ENCODE peak calls at places on chromosomes 7 and 10, in four cellular contexts. One of them, this sample, is unnamed.

GRCh38 chr10:127649642-127650041 is 87.3 kb upstream of the FOXI2 start:
- DNase-seq in endodermal cell: peak; percentile 92
- DNase-seq in gastrocnemius medialis: no peak
- DNase-seq in A549: peak; percentile 27
- DNase-seq in this sample: no peak

GRCh38 chr10:17200035-17200884 is 1.2 kb downstream of the TRDMT1 start:
- DNase-seq in endodermal cell: no peak
- DNase-seq in gastrocnemius medialis: no peak
- DNase-seq in A549: no peak
- DNase-seq in this sample: no peak

GRCh38 chr10:82377608-82378007 is 502.6 kb downstream of the NRG3 start:
- DNase-seq in endodermal cell: peak; percentile 71
- DNase-seq in gastrocnemius medialis: no peak
- DNase-seq in A549: peak; percentile 14
- DNase-seq in this sample: no peak

GRCh38 chr10:4770766-4771553 is 55.0 kb upstream of the AKR1E2 start:
- DNase-seq in endodermal cell: no peak
- DNase-seq in gastrocnemius medialis: no peak
- DNase-seq in A549: peak; percentile 85
- DNase-seq in this sample: no peak

GRCh38 chr10:123562811-123563580 is 103.2 kb upstream of the GPR26 start:
- DNase-seq in endodermal cell: peak; percentile 41
- DNase-seq in gastrocnemius medialis: no peak
- DNase-seq in A549: no peak
- DNase-seq in this sample: no peak

GRCh38 chr10:129472696-129473555 is 5.9 kb downstream of the MGMT start:
- DNase-seq in endodermal cell: peak; percentile 20
- DNase-seq in gastrocnemius medialis: no peak
- DNase-seq in A549: no peak
- DNase-seq in this sample: no peak

GRCh38 chr10:110615057-110615630 is 29.0 kb upstream of the RBM20 start:
- DNase-seq in endodermal cell: no peak
- DNase-seq in gastrocnemius medialis: no peak
- DNase-seq in A549: no peak
- DNase-seq in this sample: no peak

GRCh38 chr10:99926925-99927718 is 82.6 kb downstream of the DNMBP start:
- DNase-seq in endodermal cell: no peak
- DNase-seq in gastrocnemius medialis: peak; percentile 34
- DNase-seq in A549: peak; percentile 34
- DNase-seq in this sample: no peak

GRCh38 chr7:14570750-14571607 is 331.6 kb downstream of the DGKB start:
- DNase-seq in endodermal cell: no peak
- DNase-seq in gastrocnemius medialis: no peak
- DNase-seq in A549: no peak
- DNase-seq in this sample: no peak

GRCh38 chr10:61835069-61835908 is 66.2 kb upstream of the ARID5B start:
- DNase-seq in endodermal cell: peak; percentile 63
- DNase-seq in gastrocnemius medialis: no peak
- DNase-seq in A549: peak; percentile 73
- DNase-seq in this sample: no peak

GRCh38 chr7:460374-461117 is 59.1 kb downstream of the PDGFA start:
- DNase-seq in endodermal cell: peak; percentile 80
- DNase-seq in gastrocnemius medialis: no peak
- DNase-seq in A549: no peak
- DNase-seq in this sample: no peak

GRCh38 chr10:68705548-68705947 is 15.5 kb upstream of the CCAR1 start:
- DNase-seq in endodermal cell: no peak
- DNase-seq in gastrocnemius medialis: no peak
- DNase-seq in A549: no peak
- DNase-seq in this sample: no peak

GRCh38 chr7:129781128-129781855 is 169.8 kb downstream of the NRF1 start:
- DNase-seq in endodermal cell: peak; percentile 86
- DNase-seq in gastrocnemius medialis: no peak
- DNase-seq in A549: no peak
- DNase-seq in this sample: no peak

GRCh38 chr10:29646238-29646902 is 11.6 kb upstream of the SVIL start:
- DNase-seq in endodermal cell: no peak
- DNase-seq in gastrocnemius medialis: peak; percentile 88
- DNase-seq in A549: no peak
- DNase-seq in this sample: no peak

GRCh38 chr10:665579-666091 is 23.8 kb downstream of the DIP2C start:
- DNase-seq in endodermal cell: peak; percentile 28
- DNase-seq in gastrocnemius medialis: no peak
- DNase-seq in A549: no peak
- DNase-seq in this sample: no peak

GRCh38 chr10:131403936-131404335 is 92.4 kb upstream of the TCERG1L start:
- DNase-seq in endodermal cell: no peak
- DNase-seq in gastrocnemius medialis: no peak
- DNase-seq in A549: no peak
- DNase-seq in this sample: no peak

GRCh38 chr10:49745756-49746155 is 16.4 kb downstream of the OGDHL start:
- DNase-seq in endodermal cell: no peak
- DNase-seq in gastrocnemius medialis: no peak
- DNase-seq in A549: no peak
- DNase-seq in this sample: no peak

GRCh38 chr10:87640043-87640442 is 19.6 kb upstream of the PAPSS2 start:
- DNase-seq in endodermal cell: no peak
- DNase-seq in gastrocnemius medialis: no peak
- DNase-seq in A549: no peak
- DNase-seq in this sample: no peak

GRCh38 chr10:26799342-26799741 is 61.4 kb downstream of the ABI1 start:
- DNase-seq in endodermal cell: no peak
- DNase-seq in gastrocnemius medialis: no peak
- DNase-seq in A549: no peak
- DNase-seq in this sample: no peak

GRCh38 chr10:102463983-102464382 is 12.6 kb upstream of the C10orf95 start:
- DNase-seq in endodermal cell: no peak
- DNase-seq in gastrocnemius medialis: no peak
- DNase-seq in A549: no peak
- DNase-seq in this sample: no peak

GRCh38 chr10:102462512-102463054 is 11.2 kb upstream of the C10orf95 start:
- DNase-seq in endodermal cell: no peak
- DNase-seq in gastrocnemius medialis: no peak
- DNase-seq in A549: no peak
- DNase-seq in this sample: no peak

GRCh38 chr10:102457591-102458150 is 6.3 kb upstream of the C10orf95 start:
- DNase-seq in endodermal cell: no peak
- DNase-seq in gastrocnemius medialis: no peak
- DNase-seq in A549: no peak
- DNase-seq in this sample: no peak

GRCh38 chr10:102461187-102462054 is 10.1 kb upstream of the C10orf95 start:
- DNase-seq in endodermal cell: peak; percentile 98
- DNase-seq in gastrocnemius medialis: peak; percentile 93
- DNase-seq in A549: peak; percentile 87
- DNase-seq in this sample: peak; percentile 49

DNA sequence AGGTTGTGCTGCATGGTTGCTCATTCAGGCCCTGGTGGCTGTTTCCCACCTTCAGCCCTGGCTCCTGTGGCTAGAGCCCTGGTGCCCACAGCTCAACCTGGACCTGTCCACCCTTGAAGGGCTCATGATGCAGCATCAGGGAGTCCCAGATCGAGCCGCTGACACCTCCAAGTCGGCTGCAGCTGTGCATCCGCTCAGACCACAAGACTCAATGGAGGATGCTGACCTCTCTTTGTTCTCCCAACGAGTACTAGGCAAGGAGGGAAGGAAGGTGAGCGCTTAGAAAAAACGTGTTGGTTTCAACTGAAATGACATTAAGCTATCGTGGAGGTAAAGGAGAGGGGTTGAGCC is 9.5 kb upstream of the C10orf95 start:
- DNase-seq in endodermal cell: no peak
- DNase-seq in gastrocnemius medialis: no peak
- DNase-seq in A549: no peak
- DNase-seq in this sample: no peak
- H3K27ac ChIP-seq in endodermal cell: peak overlapping the region; percentile 3
- H3K27ac ChIP-seq in gastrocnemius medialis: peak overlapping the region; percentile 74
- H3K27ac ChIP-seq in A549: peak overlapping the region; percentile 84
- H3K27ac ChIP-seq in this sample: no peak overlapping the region

GRCh38 chr7:139341058-139341775 is at the start of gene FMC1:
- DNase-seq in endodermal cell: peak; percentile 97
- DNase-seq in gastrocnemius medialis: peak; percentile 96
- DNase-seq in A549: peak; percentile 96
- DNase-seq in this sample: peak; percentile 78

GRCh38 chr7:139340037-139340807 is 915 bp upstream of the FMC1 start:
- DNase-seq in endodermal cell: peak; percentile 98
- DNase-seq in gastrocnemius medialis: peak; percentile 100
- DNase-seq in A549: peak; percentile 99
- DNase-seq in this sample: peak; percentile 100

GRCh38 chr7:139339025-139339424 is 2.1 kb upstream of the FMC1 start:
- DNase-seq in endodermal cell: no peak
- DNase-seq in gastrocnemius medialis: no peak
- DNase-seq in A549: no peak
- DNase-seq in this sample: no peak

GRCh38 chr7:139340808-139341057 is 404 bp upstream of the FMC1 start:
- DNase-seq in endodermal cell: no peak
- DNase-seq in gastrocnemius medialis: no peak
- DNase-seq in A549: no peak
- DNase-seq in this sample: peak; percentile 51

DNA sequence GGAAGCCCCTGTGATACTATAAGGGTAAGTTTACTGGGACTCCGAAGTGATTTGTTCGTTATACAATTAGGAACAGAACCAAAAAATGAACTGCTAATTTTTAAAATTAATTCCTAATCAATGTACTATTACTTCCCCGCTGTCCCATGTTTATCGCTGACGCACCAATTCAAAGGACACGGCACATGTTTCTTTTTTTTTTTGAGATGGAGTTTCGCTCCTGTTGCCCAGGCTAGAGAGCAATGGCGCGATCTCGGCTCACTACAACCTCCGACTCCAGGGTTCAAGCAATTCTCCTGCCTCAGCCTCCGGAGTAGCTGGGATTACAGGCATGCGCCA is 1.5 kb upstream of the FMC1 start:
- DNase-seq in endodermal cell: no peak
- DNase-seq in gastrocnemius medialis: no peak
- DNase-seq in A549: no peak
- DNase-seq in this sample: no peak
- H3K4me3 ChIP-seq in endodermal cell: peak overlapping the region; percentile 99
- H3K4me3 ChIP-seq in gastrocnemius medialis: peak overlapping the region; percentile 77
- H3K4me3 ChIP-seq in A549: peak overlapping the region; percentile 83
- H3K4me3 ChIP-seq in this sample: peak overlapping the region; percentile 83

GRCh38 chr7:134703781-134704180 is 57.1 kb downstream of the BPGM start:
- DNase-seq in endodermal cell: no peak
- DNase-seq in gastrocnemius medialis: no peak
- DNase-seq in A549: no peak
- DNase-seq in this sample: no peak
- H3K27ac ChIP-seq in endodermal cell: no peak overlapping the region
- H3K27ac ChIP-seq in gastrocnemius medialis: peak overlapping the region; percentile 68
- H3K27ac ChIP-seq in A549: peak overlapping the region; percentile 15
- H3K27ac ChIP-seq in this sample: peak overlapping the region; percentile 61

DNA sequence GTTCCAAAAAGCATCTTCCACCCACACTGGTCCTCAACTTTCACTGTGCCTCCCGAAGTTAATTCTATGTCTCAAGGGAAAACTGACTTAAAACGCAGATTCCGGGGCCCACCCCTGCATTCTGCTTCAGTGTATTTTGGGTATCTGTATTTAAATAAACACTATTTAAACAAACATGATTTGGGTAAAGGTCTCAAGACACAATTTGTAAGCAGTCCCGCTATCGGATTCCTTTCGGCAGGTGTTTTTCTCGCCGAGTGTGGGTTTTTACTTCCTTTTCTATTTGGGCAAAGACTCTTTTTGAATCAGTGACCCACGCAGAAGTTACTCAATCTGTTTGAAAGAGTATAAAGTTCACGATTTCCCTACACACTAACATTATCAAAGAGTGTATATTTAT is 1.2 kb downstream of the PDIA4 start:
- DNase-seq in endodermal cell: no peak
- DNase-seq in gastrocnemius medialis: no peak
- DNase-seq in A549: no peak
- DNase-seq in this sample: no peak
- H3K4me3 ChIP-seq in endodermal cell: peak overlapping the region; percentile 95
- H3K4me3 ChIP-seq in gastrocnemius medialis: peak overlapping the region; percentile 91
- H3K4me3 ChIP-seq in A549: peak overlapping the region; percentile 94
- H3K4me3 ChIP-seq in this sample: peak overlapping the region; percentile 90

DNA sequence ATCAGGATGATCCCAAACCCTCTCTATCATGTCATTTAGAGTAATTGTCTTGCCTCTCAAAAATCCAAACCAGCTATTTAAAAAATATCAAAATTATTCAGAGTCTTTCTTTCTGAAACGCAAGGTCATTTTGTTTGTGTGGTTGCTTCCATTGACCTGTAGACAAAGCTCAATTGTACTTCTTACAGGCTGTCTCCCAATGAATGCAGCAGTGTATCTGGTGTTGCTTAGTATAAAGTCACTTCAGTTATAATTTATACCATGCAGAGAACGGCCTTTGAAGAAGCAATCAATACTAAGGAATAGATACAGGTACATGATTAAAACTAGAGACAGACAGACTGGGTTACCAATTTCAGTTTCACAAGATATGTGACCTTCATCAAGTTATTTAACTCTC is 80.9 kb downstream of the DOCK4 start:
- DNase-seq in endodermal cell: no peak
- DNase-seq in gastrocnemius medialis: no peak
- DNase-seq in A549: no peak
- DNase-seq in this sample: no peak
- H3K27ac ChIP-seq in endodermal cell: no peak overlapping the region
- H3K27ac ChIP-seq in gastrocnemius medialis: no peak overlapping the region
- H3K27ac ChIP-seq in A549: no peak overlapping the region
- H3K27ac ChIP-seq in this sample: no peak overlapping the region

GRCh38 chr7:28732037-28732869 is 225.9 kb downstream of the TRIL start:
- DNase-seq in endodermal cell: no peak
- DNase-seq in gastrocnemius medialis: no peak
- DNase-seq in A549: peak; percentile 16
- DNase-seq in this sample: no peak
- H3K4me3 ChIP-seq in endodermal cell: no peak overlapping the region
- H3K4me3 ChIP-seq in gastrocnemius medialis: peak overlapping the region; percentile 36
- H3K4me3 ChIP-seq in A549: no peak overlapping the region
- H3K4me3 ChIP-seq in this sample: peak overlapping the region; percentile 60

DNA sequence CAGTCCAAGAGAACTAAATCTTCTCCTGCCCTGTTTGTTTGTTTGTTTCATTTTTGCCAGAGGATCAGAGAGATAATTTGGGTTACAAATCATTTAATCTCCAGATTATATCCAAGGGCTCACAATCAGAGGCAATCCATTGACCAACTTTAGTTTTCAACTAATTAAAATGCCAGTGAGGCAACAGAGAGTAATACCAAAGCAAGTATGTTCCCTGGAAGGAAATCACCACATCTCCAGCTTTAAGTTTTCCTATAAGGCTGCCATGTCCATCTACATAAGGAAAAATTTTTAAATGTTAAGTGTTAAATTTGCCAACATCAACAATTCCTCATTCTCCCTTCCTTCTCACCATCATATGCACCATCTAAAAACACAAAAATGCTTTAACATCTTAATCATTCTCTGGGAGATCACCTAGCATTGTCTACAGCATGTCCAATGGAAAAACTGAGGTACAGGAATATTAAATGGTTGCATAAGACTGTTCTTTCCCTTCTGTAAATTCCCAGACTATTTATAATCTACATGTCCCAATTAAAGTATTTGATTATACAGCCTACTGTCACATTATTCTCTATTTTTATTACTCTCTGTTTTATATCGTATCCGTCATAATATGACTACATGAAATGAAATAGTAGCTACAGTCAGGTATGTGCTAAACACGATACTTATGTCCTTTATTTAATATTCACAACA is 14.1 kb downstream of the USP54 start:
- DNase-seq in endodermal cell: no peak
- DNase-seq in gastrocnemius medialis: no peak
- DNase-seq in A549: no peak
- DNase-seq in this sample: no peak
- H3K27ac ChIP-seq in endodermal cell: no peak overlapping the region
- H3K27ac ChIP-seq in gastrocnemius medialis: peak overlapping the region; percentile 88
- H3K27ac ChIP-seq in A549: no peak overlapping the region
- H3K27ac ChIP-seq in this sample: peak overlapping the region; percentile 75

GRCh38 chr7:94657771-94658693 is 2.1 kb upstream of the SGCE start:
- DNase-seq in endodermal cell: peak; percentile 97
- DNase-seq in gastrocnemius medialis: peak; percentile 94
- DNase-seq in A549: peak; percentile 96
- DNase-seq in this sample: peak; percentile 79
- H3K4me3 ChIP-seq in endodermal cell: peak overlapping the region; percentile 74
- H3K4me3 ChIP-seq in gastrocnemius medialis: peak overlapping the region; percentile 53
- H3K4me3 ChIP-seq in A549: peak overlapping the region; percentile 64
- H3K4me3 ChIP-seq in this sample: peak overlapping the region; percentile 86